ENCODE peak calls at places on chromosomes 16 and 17, in six cellular contexts. K is choroid plexus epithelial cell; Z is omental fat pad; V is CD8-positive, alpha-beta T cell; A is foreskin keratinocyte; Y is nephron progenitor cell. H is an unnamed sample.

GRCh38 chr16:68640972-68641371 is 4.1 kb upstream of the CDH3 start:
- DNase-seq in A (no peak), Z (no peak), V (no peak), Y (no peak), K (peak; percentile 48), H (no peak)

GRCh38 chr16:733382-734207 is 6.7 kb downstream of the HAGHL start:
- DNase-seq in K (no peak), A (no peak), Z (no peak), V (peak; percentile 41), Y (peak; percentile 53), H (peak; percentile 68)

GRCh38 chr16:20868890-20869289 is 31.3 kb downstream of the DCUN1D3 start:
- DNase-seq in A (no peak), V (no peak), Y (no peak), Z (no peak), K (peak; percentile 51), H (no peak)

GRCh38 chr17:74736423-74737298 is at the start of gene RAB37:
- DNase-seq in V (peak; percentile 53), Y (peak; percentile 65), K (no peak), A (no peak), Z (no peak), H (peak; percentile 22)

GRCh38 chr17:82338858-82339633 is 5.5 kb upstream of the SECTM1 start:
- DNase-seq in Y (no peak), Z (no peak), V (no peak), K (peak; percentile 73), A (peak; percentile 68), H (no peak)

GRCh38 chr17:50872710-50873424 is 6.7 kb upstream of the TOB1 start:
- DNase-seq in K (no peak), Y (no peak), Z (no peak), V (peak; percentile 45), A (no peak), H (no peak)

GRCh38 chr17:51059781-51060180 is 60.9 kb downstream of the SPAG9 start:
- DNase-seq in Z (no peak), A (no peak), Y (no peak), V (no peak), K (peak; percentile 61), H (no peak)

GRCh38 chr17:61782683-61783082 is 80.6 kb downstream of the BRIP1 start:
- DNase-seq in V (no peak), A (no peak), Z (no peak), K (no peak), Y (no peak), H (no peak)

GRCh38 chr17:75733471-75733870 is 12.2 kb downstream of the ITGB4 start:
- DNase-seq in K (no peak), A (no peak), Y (no peak), V (no peak), Z (no peak), H (no peak)

GRCh38 chr17:72846399-72846798 is 246.1 kb downstream of the SLC39A11 start:
- DNase-seq in Y (no peak), Z (no peak), K (no peak), A (no peak), V (no peak), H (no peak)

GRCh38 chr17:48544356-48545021 is 420 bp downstream of the HOXB2 start:
- DNase-seq in V (peak; percentile 34), Y (peak; percentile 80), K (no peak), Z (no peak), A (no peak), H (peak; percentile 45)

GRCh38 chr16:88978608-88979346 is 1.8 kb upstream of the CBFA2T3 start:
- DNase-seq in Z (no peak), K (no peak), Y (no peak), A (no peak), V (no peak), H (no peak)

GRCh38 chr16:80806957-80807356 is 2.6 kb upstream of the CDYL2 start:
- DNase-seq in Z (no peak), A (peak; percentile 73), Y (no peak), V (peak; percentile 53), K (peak; percentile 59), H (no peak)

GRCh38 chr17:21467196-21467595 is 91.0 kb downstream of the KCNJ12 start:
- DNase-seq in V (no peak), K (no peak), Z (no peak), Y (no peak), A (no peak), H (no peak)

GRCh38 chr16:17538942-17539341 is 68.2 kb upstream of the XYLT1 start:
- DNase-seq in K (no peak), V (no peak), A (no peak), Y (no peak), Z (no peak), H (no peak)

GRCh38 chr16:88462396-88462795 is 9.3 kb downstream of the ZFPM1 start:
- DNase-seq in Z (no peak), V (no peak), Y (no peak), A (no peak), K (no peak), H (no peak)

GRCh38 chr17:82752371-82753200 is 721 bp downstream of the TBCD start:
- DNase-seq in Y (peak; percentile 60), A (no peak), Z (no peak), K (peak; percentile 9), V (no peak), H (peak; percentile 28)

DNA sequence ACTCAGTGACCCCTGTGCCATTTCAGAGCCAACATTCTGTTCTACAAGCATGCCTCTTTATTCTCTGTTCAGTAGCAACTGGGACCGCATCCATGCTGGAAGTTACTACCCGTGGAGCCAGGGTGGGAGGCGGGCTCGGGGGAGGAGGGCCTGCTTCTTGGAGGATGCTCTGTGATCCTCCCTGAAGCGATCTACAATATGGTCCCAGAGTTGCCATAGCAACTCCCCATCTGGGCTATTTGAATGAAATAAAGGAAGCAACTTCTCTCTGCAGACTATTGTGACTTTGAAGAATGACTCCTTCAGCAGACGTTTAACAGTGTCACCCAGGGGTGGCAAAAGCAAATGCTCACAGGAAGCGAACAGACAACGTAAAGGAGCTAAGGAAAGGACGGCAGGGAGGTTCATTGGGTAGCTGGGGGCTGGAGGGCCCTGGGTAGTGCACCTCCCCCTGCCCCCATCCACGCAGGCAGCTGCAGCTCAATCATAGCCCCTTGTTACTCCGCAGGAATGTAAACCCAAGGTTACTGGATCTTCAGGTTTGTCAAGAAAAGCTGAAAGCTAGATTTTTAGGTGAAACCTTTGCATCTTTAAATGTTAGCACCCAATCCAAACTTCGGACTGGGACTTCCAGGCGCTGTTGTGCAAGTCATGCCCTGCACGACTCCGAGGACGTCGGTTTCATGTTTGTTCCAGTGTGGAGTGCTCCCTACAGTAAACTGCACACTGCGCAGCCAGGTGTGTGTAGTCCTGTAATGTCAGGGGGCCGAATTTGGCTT is 51.1 kb upstream of the MEAK7 start:
- DNase-seq in Y (no peak), A (no peak), K (no peak), V (no peak), Z (no peak), H (no peak)
- TF ChIP-seq CTCF in Y (no peak), A (no peak), K (no peak), V (no peak), Z (no peak), H (no peak)

DNA sequence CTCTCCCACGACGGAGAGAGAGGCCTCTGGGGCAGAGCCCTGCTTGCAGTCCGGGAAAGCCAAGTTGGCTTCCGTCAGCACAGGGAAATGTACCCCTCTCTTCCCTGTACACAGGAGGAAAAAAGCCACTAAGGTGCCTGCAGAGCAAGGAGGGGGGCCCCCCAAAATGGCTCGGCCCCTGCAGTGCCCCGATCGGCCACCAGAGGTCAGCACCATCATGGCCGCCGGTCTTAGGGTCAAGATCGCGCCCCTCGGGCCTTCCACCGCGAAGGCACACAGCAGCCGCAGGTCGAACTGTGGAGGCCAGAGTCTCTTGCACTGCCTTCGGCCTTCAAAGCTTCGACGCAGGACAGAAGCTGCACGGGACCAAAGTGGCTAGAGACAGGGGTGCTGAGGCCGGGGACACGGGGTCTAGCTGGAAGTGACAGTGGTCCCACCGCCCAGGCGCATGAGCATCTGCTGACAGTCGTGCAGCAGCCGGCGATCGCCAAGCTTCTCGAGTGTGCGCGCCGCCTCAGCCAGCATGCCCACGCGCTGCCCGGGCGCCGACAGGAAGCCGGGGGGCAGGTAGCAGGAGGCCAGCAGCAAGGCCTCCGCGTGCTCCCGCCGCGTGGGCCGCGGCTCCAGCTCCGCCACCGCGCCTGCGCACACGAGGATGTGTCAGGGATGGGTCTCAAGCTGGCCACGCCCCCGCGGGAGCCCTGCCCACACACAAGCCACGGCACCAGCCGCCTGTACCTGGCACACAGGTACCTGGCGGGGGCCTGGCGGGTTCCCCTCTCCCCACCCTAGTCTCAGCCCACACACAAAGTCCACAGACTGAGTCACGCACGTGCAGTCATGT is 24.4 kb downstream of the SREBF1 start:
- DNase-seq in Z (peak; percentile 86), A (no peak), Y (peak; percentile 90), K (peak; percentile 61), V (peak; percentile 72), H (peak; percentile 90)
- TF ChIP-seq CTCF in Z (peak; percentile 86), A (peak; percentile 91), Y (peak; percentile 100), K (peak; percentile 95), V (peak; percentile 98), H (peak; percentile 100)

DNA sequence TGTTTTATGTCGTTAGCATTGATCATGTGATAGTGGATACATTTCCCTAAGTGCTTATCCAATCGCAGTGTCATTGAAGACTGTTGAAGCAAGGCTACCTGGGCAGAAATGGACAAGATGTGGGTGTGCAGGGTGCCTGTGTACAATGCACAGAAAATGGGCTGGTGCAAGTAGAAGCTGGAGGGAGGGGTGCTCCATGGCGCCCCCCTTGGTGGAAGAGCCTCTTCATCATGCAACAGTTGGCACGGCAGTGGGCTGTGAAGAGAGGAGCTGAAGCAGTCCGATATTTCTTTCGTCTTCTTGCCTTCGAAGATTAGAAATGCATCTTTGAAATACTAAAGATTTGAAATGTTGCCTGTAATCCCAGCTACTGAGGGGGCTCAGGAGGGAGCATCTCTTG is 100.5 kb downstream of the PLCG2 start:
- DNase-seq in K (no peak), Z (no peak), V (no peak), A (no peak), Y (no peak), H (no peak)
- TF ChIP-seq CTCF in K (peak; percentile 32), Z (no peak), V (no peak), A (peak; percentile 41), Y (no peak), H (peak; percentile 31)

GRCh38 chr17:4562000-4562969 is 1.9 kb upstream of the GGT6 start:
- DNase-seq in K (no peak), Y (no peak), A (no peak), Z (no peak), V (no peak), H (no peak)

GRCh38 chr17:4559139-4559791 is 1.1 kb downstream of the GGT6 start:
- DNase-seq in V (no peak), A (no peak), K (no peak), Z (no peak), Y (no peak), H (no peak)

GRCh38 chr17:4559851-4560820 is at the start of gene GGT6:
- DNase-seq in K (no peak), A (no peak), Y (no peak), V (no peak), Z (no peak), H (no peak)

GRCh38 chr17:4558311-4558972 is 1.9 kb downstream of the GGT6 start:
- DNase-seq in Y (no peak), V (no peak), A (no peak), K (no peak), Z (no peak), H (no peak)

GRCh38 chr17:4560837-4561241 is 462 bp upstream of the GGT6 start:
- DNase-seq in Z (no peak), K (peak; percentile 40), A (no peak), Y (no peak), V (no peak), H (no peak)
- TF ChIP-seq CTCF in Z (no peak), K (peak; percentile 39), A (no peak), Y (no peak), V (no peak), H (no peak)

GRCh38 chr17:79806863-79807720 is 10.2 kb upstream of the CBX8 start:
- DNase-seq in K (no peak), Y (no peak), A (no peak), V (no peak), Z (no peak), H (no peak)
- TF ChIP-seq CTCF in K (no peak), Y (no peak), A (no peak), V (no peak), Z (no peak), H (no peak)